ENCODE peak calls at places on chromosomes 7 and 10, in ten cellular contexts. One of them, this sample, is unnamed.

GRCh38 chr7:157299613-157300405 is 37.0 kb upstream of the DNAJB6 start:
- DNase-seq in GM20000: no peak
- DNase-seq in activated naive CD8-positive, alpha-beta T cell treated with anti-CD3 and anti-CD28 coated beads, Interleukin-2, amount 50 U/mL, for 24 hours: peak
- DNase-seq in GM04503: no peak
- DNase-seq in NCI-H748 treated with DMSO at 0.1 percent for 48 hours: no peak
- DNase-seq in stimulated activated naive CD8-positive, alpha-beta T cell treated with anti-CD3 and anti-CD28 coated beads, Interleukin-15, Interleukin-2, amounts not matched to agents 100 U/mL and 50 U/mL, for 24 hours: peak
- DNase-seq in left lobe of liver: no peak
- DNase-seq in mucosa of gallbladder: no peak
- DNase-seq in iris pigment epithelial cell: no peak
- DNase-seq in central memory CD4-positive, alpha-beta T cell: peak
- DNase-seq in this sample: no peak

GRCh38 chr7:92988941-92989540 is 128.7 kb downstream of the SAMD9 start:
- DNase-seq in GM20000: no peak
- DNase-seq in activated naive CD8-positive, alpha-beta T cell treated with anti-CD3 and anti-CD28 coated beads, Interleukin-2, amount 50 U/mL, for 24 hours: no peak
- DNase-seq in GM04503: no peak
- DNase-seq in NCI-H748 treated with DMSO at 0.1 percent for 48 hours: no peak
- DNase-seq in stimulated activated naive CD8-positive, alpha-beta T cell treated with anti-CD3 and anti-CD28 coated beads, Interleukin-15, Interleukin-2, amounts not matched to agents 100 U/mL and 50 U/mL, for 24 hours: no peak
- DNase-seq in left lobe of liver: no peak
- DNase-seq in mucosa of gallbladder: no peak
- DNase-seq in iris pigment epithelial cell: peak
- DNase-seq in central memory CD4-positive, alpha-beta T cell: no peak
- DNase-seq in this sample: no peak

GRCh38 chr7:107708956-107709355 is 35.0 kb upstream of the CBLL1 start:
- DNase-seq in GM20000: no peak
- DNase-seq in activated naive CD8-positive, alpha-beta T cell treated with anti-CD3 and anti-CD28 coated beads, Interleukin-2, amount 50 U/mL, for 24 hours: no peak
- DNase-seq in GM04503: no peak
- DNase-seq in NCI-H748 treated with DMSO at 0.1 percent for 48 hours: no peak
- DNase-seq in stimulated activated naive CD8-positive, alpha-beta T cell treated with anti-CD3 and anti-CD28 coated beads, Interleukin-15, Interleukin-2, amounts not matched to agents 100 U/mL and 50 U/mL, for 24 hours: no peak
- DNase-seq in left lobe of liver: no peak
- DNase-seq in mucosa of gallbladder: no peak
- DNase-seq in iris pigment epithelial cell: peak
- DNase-seq in central memory CD4-positive, alpha-beta T cell: no peak
- DNase-seq in this sample: no peak

GRCh38 chr7:41881313-41882130 is 178.6 kb upstream of the INHBA start:
- DNase-seq in GM20000: peak
- DNase-seq in activated naive CD8-positive, alpha-beta T cell treated with anti-CD3 and anti-CD28 coated beads, Interleukin-2, amount 50 U/mL, for 24 hours: peak
- DNase-seq in GM04503: no peak
- DNase-seq in NCI-H748 treated with DMSO at 0.1 percent for 48 hours: no peak
- DNase-seq in stimulated activated naive CD8-positive, alpha-beta T cell treated with anti-CD3 and anti-CD28 coated beads, Interleukin-15, Interleukin-2, amounts not matched to agents 100 U/mL and 50 U/mL, for 24 hours: peak
- DNase-seq in left lobe of liver: peak
- DNase-seq in mucosa of gallbladder: peak
- DNase-seq in iris pigment epithelial cell: peak
- DNase-seq in central memory CD4-positive, alpha-beta T cell: peak
- DNase-seq in this sample: no peak

GRCh38 chr10:90992462-90992861 is 71.6 kb upstream of the ANKRD1 start:
- DNase-seq in GM20000: no peak
- DNase-seq in activated naive CD8-positive, alpha-beta T cell treated with anti-CD3 and anti-CD28 coated beads, Interleukin-2, amount 50 U/mL, for 24 hours: no peak
- DNase-seq in GM04503: no peak
- DNase-seq in NCI-H748 treated with DMSO at 0.1 percent for 48 hours: no peak
- DNase-seq in stimulated activated naive CD8-positive, alpha-beta T cell treated with anti-CD3 and anti-CD28 coated beads, Interleukin-15, Interleukin-2, amounts not matched to agents 100 U/mL and 50 U/mL, for 24 hours: no peak
- DNase-seq in left lobe of liver: no peak
- DNase-seq in mucosa of gallbladder: no peak
- DNase-seq in iris pigment epithelial cell: no peak
- DNase-seq in central memory CD4-positive, alpha-beta T cell: no peak
- DNase-seq in this sample: no peak

GRCh38 chr10:110764378-110764777 is 107.3 kb upstream of the PDCD4 start:
- DNase-seq in GM20000: no peak
- DNase-seq in activated naive CD8-positive, alpha-beta T cell treated with anti-CD3 and anti-CD28 coated beads, Interleukin-2, amount 50 U/mL, for 24 hours: no peak
- DNase-seq in GM04503: no peak
- DNase-seq in NCI-H748 treated with DMSO at 0.1 percent for 48 hours: no peak
- DNase-seq in stimulated activated naive CD8-positive, alpha-beta T cell treated with anti-CD3 and anti-CD28 coated beads, Interleukin-15, Interleukin-2, amounts not matched to agents 100 U/mL and 50 U/mL, for 24 hours: no peak
- DNase-seq in left lobe of liver: no peak
- DNase-seq in mucosa of gallbladder: no peak
- DNase-seq in iris pigment epithelial cell: no peak
- DNase-seq in central memory CD4-positive, alpha-beta T cell: no peak
- DNase-seq in this sample: no peak

GRCh38 chr10:124653811-124654651 is 90.1 kb downstream of the FAM53B start:
- DNase-seq in GM20000: no peak
- DNase-seq in activated naive CD8-positive, alpha-beta T cell treated with anti-CD3 and anti-CD28 coated beads, Interleukin-2, amount 50 U/mL, for 24 hours: no peak
- DNase-seq in GM04503: no peak
- DNase-seq in NCI-H748 treated with DMSO at 0.1 percent for 48 hours: no peak
- DNase-seq in stimulated activated naive CD8-positive, alpha-beta T cell treated with anti-CD3 and anti-CD28 coated beads, Interleukin-15, Interleukin-2, amounts not matched to agents 100 U/mL and 50 U/mL, for 24 hours: no peak
- DNase-seq in left lobe of liver: no peak
- DNase-seq in mucosa of gallbladder: no peak
- DNase-seq in iris pigment epithelial cell: no peak
- DNase-seq in central memory CD4-positive, alpha-beta T cell: no peak
- DNase-seq in this sample: no peak

GRCh38 chr10:124739119-124739921 is 4.9 kb downstream of the FAM53B start:
- DNase-seq in GM20000: no peak
- DNase-seq in activated naive CD8-positive, alpha-beta T cell treated with anti-CD3 and anti-CD28 coated beads, Interleukin-2, amount 50 U/mL, for 24 hours: no peak
- DNase-seq in GM04503: no peak
- DNase-seq in NCI-H748 treated with DMSO at 0.1 percent for 48 hours: no peak
- DNase-seq in stimulated activated naive CD8-positive, alpha-beta T cell treated with anti-CD3 and anti-CD28 coated beads, Interleukin-15, Interleukin-2, amounts not matched to agents 100 U/mL and 50 U/mL, for 24 hours: no peak
- DNase-seq in left lobe of liver: no peak
- DNase-seq in mucosa of gallbladder: no peak
- DNase-seq in iris pigment epithelial cell: peak
- DNase-seq in central memory CD4-positive, alpha-beta T cell: no peak
- DNase-seq in this sample: no peak

GRCh38 chr7:130886438-130887135 is 152.6 kb upstream of the KLF14 start:
- DNase-seq in GM20000: no peak
- DNase-seq in activated naive CD8-positive, alpha-beta T cell treated with anti-CD3 and anti-CD28 coated beads, Interleukin-2, amount 50 U/mL, for 24 hours: no peak
- DNase-seq in GM04503: no peak
- DNase-seq in NCI-H748 treated with DMSO at 0.1 percent for 48 hours: no peak
- DNase-seq in stimulated activated naive CD8-positive, alpha-beta T cell treated with anti-CD3 and anti-CD28 coated beads, Interleukin-15, Interleukin-2, amounts not matched to agents 100 U/mL and 50 U/mL, for 24 hours: no peak
- DNase-seq in left lobe of liver: no peak
- DNase-seq in mucosa of gallbladder: no peak
- DNase-seq in iris pigment epithelial cell: no peak
- DNase-seq in central memory CD4-positive, alpha-beta T cell: no peak
- DNase-seq in this sample: no peak

GRCh38 chr10:17206210-17206709 is 4.8 kb upstream of the TRDMT1 start:
- DNase-seq in GM20000: peak
- DNase-seq in activated naive CD8-positive, alpha-beta T cell treated with anti-CD3 and anti-CD28 coated beads, Interleukin-2, amount 50 U/mL, for 24 hours: no peak
- DNase-seq in GM04503: peak
- DNase-seq in NCI-H748 treated with DMSO at 0.1 percent for 48 hours: no peak
- DNase-seq in stimulated activated naive CD8-positive, alpha-beta T cell treated with anti-CD3 and anti-CD28 coated beads, Interleukin-15, Interleukin-2, amounts not matched to agents 100 U/mL and 50 U/mL, for 24 hours: peak
- DNase-seq in left lobe of liver: no peak
- DNase-seq in mucosa of gallbladder: no peak
- DNase-seq in iris pigment epithelial cell: peak
- DNase-seq in central memory CD4-positive, alpha-beta T cell: peak
- DNase-seq in this sample: no peak

This sample was measured in T47D.